ENCODE peak calls at places on chromosomes 13 and 19, in eight cellular contexts. Q is adrenal gland, W is esophagus muscularis mucosa, C is spleen, J is sigmoid colon, O is H1, M is right lobe of liver, N is A549. F is an unnamed sample.

GRCh38 chr13:59532405-59532804 is 631.3 kb downstream of the DIAPH3 start:
- DNase-seq in C (no peak), O (no peak), J (no peak), Q (no peak), M (no peak), N (no peak), W (no peak), F (no peak)

GRCh38 chr13:101492251-101492910 is 39.9 kb downstream of the ITGBL1 start:
- DNase-seq in M (no peak), Q (no peak), W (no peak), J (no peak), O (no peak), N (no peak), C (no peak), F (no peak)

GRCh38 chr19:16457195-16457953 is 14.4 kb downstream of the EPS15L1 start:
- DNase-seq in C (no peak), N (no peak), Q (peak; percentile 64), J (peak; percentile 78), O (peak; percentile 54), W (no peak), M (no peak), F (no peak)

GRCh38 chr13:50873481-50873880 is 30.0 kb upstream of the DLEU7 start:
- DNase-seq in Q (no peak), N (no peak), J (no peak), O (no peak), C (no peak), W (no peak), M (no peak), F (no peak)

GRCh38 chr13:83325454-83325853 is 556.8 kb downstream of the SLITRK1 start:
- DNase-seq in M (no peak), W (no peak), C (no peak), J (no peak), N (no peak), Q (no peak), O (no peak), F (no peak)

GRCh38 chr13:45231722-45232121 is 30.9 kb upstream of the KCTD4 start:
- DNase-seq in Q (no peak), J (no peak), O (no peak), C (no peak), N (no peak), M (no peak), W (no peak), F (no peak)

GRCh38 chr19:33256266-33256665 is 30.6 kb upstream of the SLC7A10 start:
- DNase-seq in O (no peak), C (no peak), W (no peak), N (no peak), J (no peak), Q (no peak), M (no peak), F (no peak)

GRCh38 chr19:7730286-7731217 is 1.4 kb downstream of the CLEC4G start:
- DNase-seq in C (no peak), W (no peak), Q (no peak), N (no peak), O (no peak), J (no peak), M (peak; percentile 56), F (no peak)

GRCh38 chr13:99275093-99275469 is 16.9 kb upstream of the GPR18 start:
- DNase-seq in C (no peak), M (no peak), J (no peak), N (no peak), W (no peak), O (no peak), Q (no peak), F (peak; percentile 23)

GRCh38 chr19:18737954-18738351 is 53.2 kb downstream of the COMP start:
- DNase-seq in N (no peak), O (no peak), J (no peak), M (no peak), C (no peak), W (no peak), Q (no peak), F (no peak)

GRCh38 chr19:48614436-48615144 is at the start of gene FAM83E:
- DNase-seq in Q (no peak), J (no peak), N (peak; percentile 75), C (peak; percentile 77), M (no peak), O (peak; percentile 86), W (no peak), F (no peak)

GRCh38 chr13:113318956-113319355 is 21.9 kb downstream of the LAMP1 start:
- DNase-seq in N (no peak), M (no peak), W (no peak), C (no peak), Q (no peak), O (no peak), J (peak; percentile 41), F (no peak)

GRCh38 chr13:113320226-113320875 is 23.3 kb downstream of the LAMP1 start:
- DNase-seq in W (no peak), C (no peak), N (no peak), J (no peak), O (no peak), Q (no peak), M (no peak), F (no peak)

GRCh38 chr13:113319371-113319770 is 22.3 kb downstream of the LAMP1 start:
- DNase-seq in M (no peak), J (no peak), W (no peak), Q (no peak), C (no peak), O (no peak), N (no peak), F (no peak)

GRCh38 chr13:113317031-113317430 is 20.0 kb downstream of the LAMP1 start:
- DNase-seq in M (no peak), O (no peak), C (no peak), W (no peak), J (no peak), Q (no peak), N (no peak), F (no peak)

GRCh38 chr13:113315992-113316391 is 19.0 kb downstream of the LAMP1 start:
- DNase-seq in O (no peak), J (no peak), C (no peak), N (no peak), W (no peak), M (no peak), Q (no peak), F (no peak)
- TF ChIP-seq POLR2A in O (no peak), J (no peak), C (no peak), N (no peak), W (no peak), M (no peak), Q (no peak), F (no peak)

DNA sequence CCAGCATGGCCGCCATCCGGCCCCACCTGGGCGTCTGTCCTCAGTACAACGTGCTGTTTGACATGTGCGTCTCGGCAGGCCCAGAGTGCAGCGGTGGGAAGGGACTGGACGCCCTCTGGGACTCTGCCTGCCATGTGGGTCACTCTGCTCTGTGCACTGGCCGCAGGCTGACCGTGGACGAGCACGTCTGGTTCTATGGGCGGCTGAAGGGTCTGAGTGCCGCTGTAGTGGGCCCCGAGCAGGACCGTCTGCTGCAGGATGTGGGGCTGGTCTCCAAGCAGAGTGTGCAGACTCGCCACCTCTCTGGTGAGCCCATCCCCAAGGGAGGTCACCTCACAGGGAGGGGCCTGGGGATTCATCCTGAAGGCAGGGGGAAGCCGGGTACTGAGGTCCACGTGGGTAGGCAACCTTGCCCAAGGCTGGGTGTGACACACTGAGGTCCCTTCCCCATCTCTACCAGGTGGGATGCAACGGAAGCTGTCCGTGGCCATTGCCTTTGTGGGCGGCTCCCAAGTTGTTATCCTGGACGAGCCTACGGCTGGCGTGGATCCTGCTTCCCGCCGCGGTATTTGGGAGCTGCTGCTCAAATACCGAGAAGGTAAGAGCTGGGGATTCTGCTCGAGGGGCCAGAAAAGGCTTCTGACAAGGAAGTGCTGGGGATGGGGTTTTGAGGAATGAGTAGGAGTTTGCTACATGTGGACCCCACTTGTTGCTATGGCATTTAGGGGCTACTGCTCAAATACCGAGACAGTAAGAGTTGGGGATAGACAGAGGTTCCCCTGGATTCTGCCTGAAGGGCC is 11.3 kb downstream of the ABCA7 start:
- DNase-seq in O (no peak), M (peak; percentile 45), C (no peak), N (no peak), J (no peak), Q (no peak), W (no peak), F (no peak)
- TF ChIP-seq POLR2A in O (no peak), M (no peak), C (no peak), N (no peak), J (no peak), Q (no peak), W (no peak), F (no peak)

DNA sequence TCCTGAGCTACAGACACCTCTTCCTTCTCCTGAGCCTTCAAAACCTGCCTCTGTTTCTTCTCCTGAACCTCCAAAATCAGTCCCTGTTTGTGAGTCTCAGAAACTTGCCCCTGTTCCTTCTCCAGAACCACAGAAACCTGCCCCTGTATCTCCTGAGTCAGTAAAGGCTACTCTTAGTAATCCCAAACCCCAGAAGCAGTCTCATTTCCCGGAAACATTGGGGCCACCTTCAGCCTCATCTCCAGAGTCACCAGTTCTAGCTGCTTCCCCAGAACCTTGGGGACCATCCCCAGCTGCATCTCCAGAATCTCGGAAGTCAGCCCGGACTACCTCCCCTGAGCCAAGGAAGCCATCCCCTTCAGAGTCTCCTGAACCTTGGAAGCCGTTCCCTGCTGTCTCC is 10.0 kb downstream of the CHAMP1 start:
- DNase-seq in M (no peak), N (no peak), W (no peak), C (no peak), J (no peak), O (no peak), Q (no peak), F (no peak)
- TF ChIP-seq POLR2A in M (no peak), N (no peak), W (no peak), C (no peak), J (no peak), O (no peak), Q (no peak), F (no peak)

GRCh38 chr19:46861691-46862503 is 1.1 kb downstream of the ARHGAP35 start:
- DNase-seq in M (peak; percentile 66), C (no peak), O (no peak), J (peak; percentile 70), N (no peak), Q (peak; percentile 40), W (no peak), F (no peak)
- TF ChIP-seq POLR2A in M (peak; percentile 47), C (no peak), O (no peak), J (no peak), N (no peak), Q (no peak), W (no peak), F (no peak)

GRCh38 chr19:52366414-52366824 is 3.3 kb upstream of the ZNF880 start:
- DNase-seq in M (no peak), O (no peak), W (no peak), N (no peak), C (no peak), J (no peak), Q (no peak), F (no peak)

GRCh38 chr19:52370341-52370710 is 603 bp downstream of the ZNF880 start:
- DNase-seq in N (no peak), M (no peak), O (no peak), W (no peak), J (no peak), C (no peak), Q (no peak), F (no peak)

GRCh38 chr19:52369463-52370340 is at the start of gene ZNF880:
- DNase-seq in C (peak; percentile 96), W (peak; percentile 97), N (peak; percentile 6), O (peak; percentile 69), M (peak; percentile 90), Q (peak; percentile 91), J (peak; percentile 96), F (peak; percentile 42)
- TF ChIP-seq POLR2A in C (no peak), W (no peak), N (no peak), O (peak; percentile 62), M (peak; percentile 25), Q (peak; percentile 36), J (no peak), F (no peak)

GRCh38 chr19:36524617-36525016 is 3.5 kb downstream of the ZNF260 start:
- DNase-seq in C (no peak), W (no peak), M (no peak), N (no peak), O (no peak), Q (no peak), J (no peak), F (no peak)
- TF ChIP-seq POLR2A in C (no peak), W (no peak), M (no peak), N (no peak), O (no peak), Q (no peak), J (no peak), F (no peak)

F was measured in H54.